ENCODE peak calls at places on chromosomes 3 and 15, in four cellular contexts. N, P, J and F are unnamed samples.

GRCh38 chr15:73683624-73684536 is at the start of gene CD276:
- DNase-seq in J (no peak), P (peak; percentile 73), N (peak; percentile 13), F (no peak)

GRCh38 chr15:61393949-61394348 is 164.8 kb upstream of the RORA start:
- DNase-seq in N (no peak), P (no peak), J (no peak), F (no peak)

GRCh38 chr3:69012836-69013255 is 638 bp downstream of the EOGT start:
- DNase-seq in P (peak; percentile 60), N (peak; percentile 31), J (no peak), F (no peak)

GRCh38 chr3:23455775-23456174 is 252.6 kb downstream of the UBE2E2 start:
- DNase-seq in J (no peak), N (peak; percentile 59), P (no peak), F (peak; percentile 41)

GRCh38 chr15:71892335-71892734 is 82.0 kb downstream of the NR2E3 start:
- DNase-seq in N (no peak), P (no peak), J (no peak), F (no peak)

GRCh38 chr3:184378650-184379374 is 805 bp upstream of the THPO start:
- DNase-seq in J (no peak), N (no peak), P (no peak), F (no peak)

GRCh38 chr15:75661041-75661778 is 13.5 kb downstream of the SNX33 start:
- DNase-seq in P (peak; percentile 89), N (peak; percentile 35), J (peak; percentile 24), F (peak; percentile 83)

GRCh38 chr3:20064796-20065564 is 24.7 kb downstream of the KAT2B start:
- DNase-seq in J (no peak), P (no peak), N (no peak), F (no peak)

GRCh38 chr3:141261472-141262171 is 30.0 kb downstream of the PXYLP1 start:
- DNase-seq in N (peak; percentile 11), P (no peak), J (no peak), F (no peak)

GRCh38 chr3:101819649-101820202 is 29.6 kb upstream of the NFKBIZ start:
- DNase-seq in J (no peak), P (no peak), N (no peak), F (no peak)

GRCh38 chr3:137926991-137927390 is 83.0 kb upstream of the CLDN18 start:
- DNase-seq in J (no peak), P (no peak), N (no peak), F (no peak)

GRCh38 chr3:25096536-25096935 is 331.5 kb upstream of the RARB start:
- DNase-seq in N (no peak), J (no peak), P (no peak), F (no peak)

GRCh38 chr3:72661115-72661457 is 187.2 kb downstream of the SHQ1 start:
- DNase-seq in P (no peak), J (no peak), N (no peak), F (peak; percentile 24)

GRCh38 chr15:85406916-85407315 is 26.5 kb downstream of the AKAP13 start:
- DNase-seq in N (no peak), J (no peak), P (no peak), F (peak; percentile 49)

GRCh38 chr3:69691860-69692259 is 47.4 kb upstream of the MITF start:
- DNase-seq in P (no peak), N (no peak), J (no peak), F (no peak)

GRCh38 chr3:183188895-183189462 is 26.4 kb upstream of the LAMP3 start:
- DNase-seq in N (peak; percentile 68), J (no peak), P (peak; percentile 32), F (no peak)

GRCh38 chr3:146218880-146219866 is 31.7 kb downstream of the PLSCR4 start:
- DNase-seq in J (no peak), P (peak; percentile 62), N (peak; percentile 25), F (no peak)

GRCh38 chr3:10392906-10393461 is 72.1 kb upstream of the SEC13 start:
- DNase-seq in J (no peak), N (no peak), P (no peak), F (no peak)

GRCh38 chr15:80450811-80451321 is 46.7 kb downstream of the ARNT2 start:
- DNase-seq in J (no peak), N (no peak), P (no peak), F (no peak)

GRCh38 chr3:101829066-101829830 is 20.1 kb upstream of the NFKBIZ start:
- DNase-seq in N (no peak), J (no peak), P (peak; percentile 76), F (no peak)

GRCh38 chr3:188749010-188749617 is 422.7 kb upstream of the TPRG1 start:
- DNase-seq in N (peak; percentile 47), P (no peak), J (no peak), F (no peak)

GRCh38 chr3:85172001-85172400 is 213.2 kb downstream of the CADM2 start:
- DNase-seq in P (no peak), N (no peak), J (no peak), F (no peak)

GRCh38 chr15:29541309-29541708 is 271.7 kb upstream of the NSMCE3 start:
- DNase-seq in P (no peak), J (no peak), N (no peak), F (no peak)

GRCh38 chr15:89627256-89627970 is 27.9 kb downstream of the KIF7 start:
- DNase-seq in N (no peak), P (no peak), J (no peak), F (no peak)

GRCh38 chr15:91141102-91141501 is 41.0 kb downstream of the SV2B start:
- DNase-seq in N (no peak), P (no peak), J (no peak), F (no peak)

GRCh38 chr15:64013179-64014043 is 32.9 kb downstream of the DAPK2 start:
- DNase-seq in P (no peak), N (no peak), J (no peak), F (no peak)

GRCh38 chr3:76582632-76583378 is 457.1 kb upstream of the ROBO2 start:
- DNase-seq in J (no peak), N (no peak), P (no peak), F (no peak)

GRCh38 chr3:193812791-193813505 is 219.9 kb downstream of the OPA1 start:
- DNase-seq in N (no peak), J (no peak), P (no peak), F (no peak)

GRCh38 chr3:148948913-148949657 is 42.3 kb upstream of the GYG1 start:
- DNase-seq in P (no peak), N (peak; percentile 20), J (no peak), F (no peak)

GRCh38 chr3:21256932-21257331 is 494.1 kb downstream of the ZNF385D start:
- DNase-seq in P (no peak), N (no peak), J (no peak), F (no peak)

GRCh38 chr15:90037961-90038633 is 37.0 kb downstream of the ZNF710 start:
- DNase-seq in P (no peak), N (peak; percentile 57), J (no peak), F (no peak)

GRCh38 chr15:74786659-74787165 is 4.8 kb downstream of the CSK start:
- DNase-seq in N (peak; percentile 60), J (no peak), P (no peak), F (no peak)

GRCh38 chr3:9781978-9782575 is 10.2 kb downstream of the TADA3 start:
- DNase-seq in N (peak; percentile 36), P (no peak), J (no peak), F (no peak)

GRCh38 chr3:108088697-108089096 is 2.1 kb downstream of the CD47 start:
- DNase-seq in J (no peak), N (peak; percentile 53), P (no peak), F (no peak)

GRCh38 chr3:11690863-11691833 is 47.4 kb upstream of the VGLL4 start:
- DNase-seq in P (no peak), J (no peak), N (no peak), F (no peak)

GRCh38 chr3:42681361-42682038 is 3.8 kb upstream of the KLHL40 start:
- DNase-seq in J (no peak), P (no peak), N (no peak), F (no peak)

GRCh38 chr3:38133557-38134405 is 3.1 kb downstream of the ACAA1 start:
- DNase-seq in N (no peak), P (no peak), J (no peak), F (no peak)
- H3K4me3 ChIP-seq in N (no peak overlapping the region), P (no peak overlapping the region), J (no peak overlapping the region), F (no peak overlapping the region)

GRCh38 chr3:166900866-166901577 is 479.1 kb downstream of the ZBBX start:
- DNase-seq in J (no peak), N (no peak), P (no peak), F (no peak)

GRCh38 chr3:166902374-166902773 is 477.7 kb downstream of the ZBBX start:
- DNase-seq in P (no peak), J (no peak), N (no peak), F (no peak)
- TF ChIP-seq CTCF in P (no peak), J (no peak), N (no peak), F (no peak)

DNA sequence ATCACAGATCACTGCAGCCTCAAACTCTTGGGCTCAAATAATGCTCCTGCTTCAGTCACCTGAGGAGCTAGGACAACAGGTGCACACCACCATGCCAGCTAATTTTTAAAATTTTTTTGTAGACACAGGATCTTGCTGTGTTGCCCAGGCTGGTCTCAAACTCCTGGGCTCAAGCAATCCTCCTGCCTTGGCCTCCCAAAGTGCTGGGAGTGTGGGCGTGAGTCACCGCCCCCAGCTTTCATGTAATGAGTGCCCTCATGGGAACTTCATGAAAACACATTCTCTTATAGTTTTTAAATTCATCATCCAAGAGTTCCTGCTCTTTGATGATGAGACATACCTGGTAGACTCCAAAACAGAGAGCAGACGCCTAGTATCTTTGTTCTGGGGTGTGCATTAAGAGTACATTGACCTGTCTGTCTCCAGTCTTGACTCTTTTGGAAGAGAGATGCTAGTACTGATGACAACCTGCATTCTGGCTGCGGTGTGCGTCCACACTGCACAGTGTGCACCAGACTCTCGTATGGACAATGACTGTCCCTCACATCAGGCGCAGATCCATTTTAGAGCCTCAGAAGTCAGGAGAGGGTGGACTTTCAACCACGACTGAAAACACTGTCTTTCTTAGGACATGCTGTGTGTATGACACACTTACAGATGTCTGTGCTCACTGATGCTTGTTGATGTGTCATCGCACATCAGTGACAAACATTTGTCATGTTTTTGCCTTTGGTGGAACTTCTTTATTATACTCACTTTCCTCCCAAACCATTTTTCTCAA is 2.0 kb downstream of the NRROS start:
- DNase-seq in N (peak; percentile 70), J (no peak), P (no peak), F (no peak)
- H3K4me3 ChIP-seq in N (peak overlapping the region; percentile 100), J (peak overlapping the region; percentile 59), P (no peak overlapping the region), F (no peak overlapping the region)

DNA sequence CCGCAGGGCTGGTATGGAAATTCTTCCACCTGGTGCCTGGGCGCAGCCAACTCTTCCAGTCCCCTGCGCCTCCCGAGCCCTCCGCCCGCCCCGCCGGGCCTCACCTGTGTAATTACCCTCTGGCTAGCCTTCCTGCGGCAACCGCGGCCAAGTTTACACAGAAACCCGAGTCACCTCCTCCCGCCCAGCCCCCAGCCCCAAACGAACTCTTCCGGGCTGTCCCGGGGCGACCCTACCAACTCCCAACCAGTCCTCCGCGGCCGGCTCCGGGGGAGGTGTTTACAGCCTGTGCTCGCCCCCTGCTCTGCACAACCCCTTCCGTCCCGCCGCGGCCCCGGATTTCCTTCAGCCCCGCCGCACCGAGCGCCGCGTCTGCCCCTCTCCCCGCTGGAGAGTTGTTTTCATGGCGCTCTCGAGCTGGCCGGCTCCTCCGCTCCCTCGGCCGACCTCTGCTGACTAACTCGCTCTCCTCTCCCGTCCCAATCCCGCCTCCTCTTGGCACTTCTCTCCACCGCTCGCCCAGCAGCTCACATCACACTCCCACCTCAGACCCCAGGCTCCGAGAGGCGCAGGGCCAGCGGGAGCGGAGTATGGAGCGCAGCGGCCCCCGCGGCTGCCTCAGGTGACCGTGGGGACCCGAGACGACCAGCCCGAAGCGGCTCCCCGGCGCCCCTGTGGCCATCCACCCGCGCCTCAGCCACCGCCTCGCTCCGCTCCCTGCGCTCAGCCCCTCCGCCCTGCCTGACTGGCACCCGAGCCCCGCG is 538 bp downstream of the ATOSA start:
- DNase-seq in N (peak; percentile 77), J (peak; percentile 14), P (peak; percentile 67), F (no peak)
- TF ChIP-seq CTCF in N (no peak), J (no peak), P (no peak), F (no peak)